ENCODE peak calls at places on chromosome 6, in six cellular contexts. One of them, this sample, is unnamed.

GRCh38 chr6:41629128-41629527 is 9.1 kb upstream of the MDFI start:
- DNase-seq in CD8-positive, alpha-beta T cell: no peak
- DNase-seq in uterus: no peak
- DNase-seq in HEK293T: no peak
- DNase-seq in ovary: no peak
- DNase-seq in osteocyte: no peak
- DNase-seq in this sample: no peak

GRCh38 chr6:1601616-1602355 is 7.9 kb upstream of the FOXC1 start:
- DNase-seq in HEK293T: no peak
- DNase-seq in ovary: no peak
- DNase-seq in uterus: no peak
- DNase-seq in CD8-positive, alpha-beta T cell: no peak
- DNase-seq in osteocyte: no peak
- DNase-seq in this sample: no peak

GRCh38 chr6:145087034-145087433 is 648.3 kb downstream of the EPM2A start:
- DNase-seq in uterus: no peak
- DNase-seq in CD8-positive, alpha-beta T cell: no peak
- DNase-seq in osteocyte: no peak
- DNase-seq in HEK293T: no peak
- DNase-seq in ovary: no peak
- DNase-seq in this sample: no peak

GRCh38 chr6:45416700-45417099 is 39.0 kb upstream of the SUPT3H start:
- DNase-seq in CD8-positive, alpha-beta T cell: no peak
- DNase-seq in uterus: no peak
- DNase-seq in osteocyte: no peak
- DNase-seq in ovary: no peak
- DNase-seq in HEK293T: peak
- DNase-seq in this sample: no peak

GRCh38 chr6:156991971-156992370 is 214.8 kb downstream of the ARID1B start:
- DNase-seq in CD8-positive, alpha-beta T cell: no peak
- DNase-seq in HEK293T: no peak
- DNase-seq in uterus: no peak
- DNase-seq in ovary: no peak
- DNase-seq in osteocyte: no peak
- DNase-seq in this sample: no peak

GRCh38 chr6:77816766-77817270 is 164.0 kb downstream of the MEI4 start:
- DNase-seq in osteocyte: no peak
- DNase-seq in uterus: no peak
- DNase-seq in CD8-positive, alpha-beta T cell: no peak
- DNase-seq in ovary: no peak
- DNase-seq in HEK293T: no peak
- DNase-seq in this sample: no peak

GRCh38 chr6:134438825-134439224 is 120.9 kb upstream of the SGK1 start:
- DNase-seq in CD8-positive, alpha-beta T cell: no peak
- DNase-seq in ovary: no peak
- DNase-seq in uterus: no peak
- DNase-seq in HEK293T: no peak
- DNase-seq in osteocyte: no peak
- DNase-seq in this sample: no peak

GRCh38 chr6:47780510-47781356 is 1.1 kb upstream of the OPN5 start:
- DNase-seq in ovary: no peak
- DNase-seq in osteocyte: no peak
- DNase-seq in CD8-positive, alpha-beta T cell: peak
- DNase-seq in uterus: no peak
- DNase-seq in HEK293T: peak
- DNase-seq in this sample: peak

GRCh38 chr6:10347561-10348327 is 67.1 kb downstream of the TFAP2A start:
- DNase-seq in ovary: no peak
- DNase-seq in uterus: no peak
- DNase-seq in HEK293T: no peak
- DNase-seq in CD8-positive, alpha-beta T cell: no peak
- DNase-seq in osteocyte: no peak
- DNase-seq in this sample: peak

GRCh38 chr6:14601490-14601889 is 483.9 kb downstream of the CD83 start:
- DNase-seq in HEK293T: peak
- DNase-seq in uterus: no peak
- DNase-seq in CD8-positive, alpha-beta T cell: no peak
- DNase-seq in osteocyte: no peak
- DNase-seq in ovary: no peak
- DNase-seq in this sample: no peak

GRCh38 chr6:84568971-84569370 is 195.4 kb downstream of the TBX18 start:
- DNase-seq in ovary: no peak
- DNase-seq in HEK293T: no peak
- DNase-seq in osteocyte: no peak
- DNase-seq in CD8-positive, alpha-beta T cell: no peak
- DNase-seq in uterus: no peak
- DNase-seq in this sample: no peak

GRCh38 chr6:84018453-84019061 is 15.0 kb upstream of the MRAP2 start:
- DNase-seq in CD8-positive, alpha-beta T cell: no peak
- DNase-seq in osteocyte: no peak
- DNase-seq in HEK293T: no peak
- DNase-seq in uterus: no peak
- DNase-seq in ovary: no peak
- DNase-seq in this sample: no peak

GRCh38 chr6:155883334-155883731 is 427.7 kb upstream of the NOX3 start:
- DNase-seq in ovary: no peak
- DNase-seq in osteocyte: no peak
- DNase-seq in uterus: no peak
- DNase-seq in HEK293T: no peak
- DNase-seq in CD8-positive, alpha-beta T cell: no peak
- DNase-seq in this sample: no peak

GRCh38 chr6:14966111-14966901 is 279.6 kb upstream of the JARID2 start:
- DNase-seq in osteocyte: no peak
- DNase-seq in HEK293T: no peak
- DNase-seq in CD8-positive, alpha-beta T cell: no peak
- DNase-seq in uterus: no peak
- DNase-seq in ovary: no peak
- DNase-seq in this sample: no peak

GRCh38 chr6:139257821-139258398 is 33.9 kb downstream of the TXLNB start:
- DNase-seq in ovary: no peak
- DNase-seq in CD8-positive, alpha-beta T cell: no peak
- DNase-seq in osteocyte: no peak
- DNase-seq in HEK293T: peak
- DNase-seq in uterus: no peak
- DNase-seq in this sample: no peak

GRCh38 chr6:90202156-90202555 is 94.5 kb downstream of the BACH2 start:
- DNase-seq in ovary: no peak
- DNase-seq in osteocyte: no peak
- DNase-seq in HEK293T: no peak
- DNase-seq in uterus: no peak
- DNase-seq in CD8-positive, alpha-beta T cell: no peak
- DNase-seq in this sample: no peak

GRCh38 chr6:81696505-81696904 is 56.0 kb downstream of the TENT5A start:
- DNase-seq in CD8-positive, alpha-beta T cell: no peak
- DNase-seq in HEK293T: no peak
- DNase-seq in osteocyte: no peak
- DNase-seq in uterus: no peak
- DNase-seq in ovary: no peak
- DNase-seq in this sample: no peak

GRCh38 chr6:23173231-23173630 is 603.9 kb downstream of the HDGFL1 start:
- DNase-seq in ovary: no peak
- DNase-seq in osteocyte: no peak
- DNase-seq in CD8-positive, alpha-beta T cell: no peak
- DNase-seq in uterus: no peak
- DNase-seq in HEK293T: no peak
- DNase-seq in this sample: no peak

GRCh38 chr6:107695061-107695715 is 128.9 kb downstream of the SCML4 start:
- DNase-seq in osteocyte: no peak
- DNase-seq in CD8-positive, alpha-beta T cell: no peak
- DNase-seq in HEK293T: no peak
- DNase-seq in ovary: no peak
- DNase-seq in uterus: no peak
- DNase-seq in this sample: no peak

GRCh38 chr6:33828764-33829731 is 25.2 kb upstream of the MLN start:
- DNase-seq in ovary: peak
- DNase-seq in uterus: peak
- DNase-seq in HEK293T: no peak
- DNase-seq in CD8-positive, alpha-beta T cell: no peak
- DNase-seq in osteocyte: no peak
- DNase-seq in this sample: no peak

GRCh38 chr6:1821188-1822183 is 211.8 kb downstream of the FOXC1 start:
- DNase-seq in uterus: no peak
- DNase-seq in HEK293T: no peak
- DNase-seq in osteocyte: no peak
- DNase-seq in CD8-positive, alpha-beta T cell: no peak
- DNase-seq in ovary: no peak
- DNase-seq in this sample: no peak

GRCh38 chr6:16676978-16677377 is 84.3 kb downstream of the ATXN1 start:
- DNase-seq in uterus: no peak
- DNase-seq in HEK293T: no peak
- DNase-seq in ovary: no peak
- DNase-seq in CD8-positive, alpha-beta T cell: no peak
- DNase-seq in osteocyte: no peak
- DNase-seq in this sample: no peak

GRCh38 chr6:98764378-98764911 is 69.9 kb upstream of the POU3F2 start:
- DNase-seq in HEK293T: no peak
- DNase-seq in osteocyte: no peak
- DNase-seq in CD8-positive, alpha-beta T cell: no peak
- DNase-seq in ovary: no peak
- DNase-seq in uterus: no peak
- DNase-seq in this sample: no peak

GRCh38 chr6:50264995-50265571 is 215.4 kb upstream of the DEFB112 start:
- DNase-seq in CD8-positive, alpha-beta T cell: no peak
- DNase-seq in ovary: no peak
- DNase-seq in osteocyte: no peak
- DNase-seq in uterus: no peak
- DNase-seq in HEK293T: peak
- DNase-seq in this sample: peak

GRCh38 chr6:113763311-113763766 is 93.8 kb upstream of the MARCKS start:
- DNase-seq in osteocyte: no peak
- DNase-seq in ovary: no peak
- DNase-seq in CD8-positive, alpha-beta T cell: no peak
- DNase-seq in uterus: no peak
- DNase-seq in HEK293T: no peak
- DNase-seq in this sample: no peak

GRCh38 chr6:151181701-151182367 is 57.9 kb upstream of the AKAP12 start:
- DNase-seq in CD8-positive, alpha-beta T cell: no peak
- DNase-seq in osteocyte: no peak
- DNase-seq in uterus: no peak
- DNase-seq in ovary: no peak
- DNase-seq in HEK293T: no peak
- DNase-seq in this sample: no peak

GRCh38 chr6:19303381-19303780 is 533.8 kb upstream of the ID4 start:
- DNase-seq in HEK293T: no peak
- DNase-seq in uterus: no peak
- DNase-seq in CD8-positive, alpha-beta T cell: no peak
- DNase-seq in ovary: no peak
- DNase-seq in osteocyte: no peak
- DNase-seq in this sample: no peak

GRCh38 chr6:129860901-129861665 is at the start of gene TMEM244:
- DNase-seq in CD8-positive, alpha-beta T cell: peak
- DNase-seq in osteocyte: no peak
- DNase-seq in ovary: no peak
- DNase-seq in uterus: no peak
- DNase-seq in HEK293T: no peak
- DNase-seq in this sample: no peak

GRCh38 chr6:148240463-148240845 is 102.2 kb upstream of the SASH1 start:
- DNase-seq in uterus: no peak
- DNase-seq in osteocyte: no peak
- DNase-seq in ovary: no peak
- DNase-seq in HEK293T: no peak
- DNase-seq in CD8-positive, alpha-beta T cell: no peak
- DNase-seq in this sample: no peak

GRCh38 chr6:55679503-55679902 is 100.5 kb upstream of the HMGCLL1 start:
- DNase-seq in osteocyte: no peak
- DNase-seq in CD8-positive, alpha-beta T cell: no peak
- DNase-seq in uterus: no peak
- DNase-seq in ovary: no peak
- DNase-seq in HEK293T: no peak
- DNase-seq in this sample: no peak

GRCh38 chr6:52108128-52108527 is 20.7 kb upstream of the PKHD1 start:
- DNase-seq in CD8-positive, alpha-beta T cell: no peak
- DNase-seq in HEK293T: no peak
- DNase-seq in osteocyte: no peak
- DNase-seq in uterus: no peak
- DNase-seq in ovary: no peak
- DNase-seq in this sample: peak

GRCh38 chr6:101477436-101477835 is 83.9 kb downstream of the GRIK2 start:
- DNase-seq in HEK293T: no peak
- DNase-seq in CD8-positive, alpha-beta T cell: no peak
- DNase-seq in ovary: no peak
- DNase-seq in osteocyte: no peak
- DNase-seq in uterus: no peak
- DNase-seq in this sample: no peak

GRCh38 chr6:4969609-4970285 is 34.1 kb downstream of the RPP40 start:
- DNase-seq in ovary: no peak
- DNase-seq in osteocyte: peak
- DNase-seq in CD8-positive, alpha-beta T cell: no peak
- DNase-seq in uterus: no peak
- DNase-seq in HEK293T: no peak
- DNase-seq in this sample: no peak

GRCh38 chr6:24882835-24883555 is 52.8 kb downstream of the RIPOR2 start:
- DNase-seq in osteocyte: peak
- DNase-seq in CD8-positive, alpha-beta T cell: no peak
- DNase-seq in uterus: no peak
- DNase-seq in ovary: no peak
- DNase-seq in HEK293T: no peak
- DNase-seq in this sample: no peak

GRCh38 chr6:40582892-40583291 is 4.3 kb downstream of the LRFN2 start:
- DNase-seq in CD8-positive, alpha-beta T cell: no peak
- DNase-seq in osteocyte: no peak
- DNase-seq in ovary: no peak
- DNase-seq in HEK293T: no peak
- DNase-seq in uterus: no peak
- DNase-seq in this sample: no peak

GRCh38 chr6:137829641-137830083 is 37.4 kb upstream of the TNFAIP3 start:
- DNase-seq in ovary: no peak
- DNase-seq in CD8-positive, alpha-beta T cell: no peak
- DNase-seq in uterus: no peak
- DNase-seq in HEK293T: no peak
- DNase-seq in osteocyte: no peak
- DNase-seq in this sample: no peak

This sample was measured in HTR-8/SVneo.